ENCODE peak calls at places on chromosomes 4 and X, in ten cellular contexts. G is heart right ventricle, C is uterus, J is choroid plexus epithelial cell, N is esophagus muscularis mucosa, W is IMR-90, X is fibroblast of lung, B is WERI-Rb-1, L is ascending aorta, T is spleen. V is an unnamed sample.

GRCh38 chr4:42401171-42401570 is 3.9 kb downstream of the SHISA3 start:
- DNase-seq in G (no peak), C (no peak), J (no peak), N (no peak), W (no peak), X (no peak), B (no peak), L (no peak), T (no peak), V (no peak)

GRCh38 chr4:5037553-5038551 is 13.4 kb upstream of the STK32B start:
- DNase-seq in G (no peak), C (no peak), J (peak; percentile 89), N (no peak), W (peak; percentile 99), X (peak; percentile 94), B (no peak), L (peak; percentile 81), T (no peak), V (peak; percentile 79)

GRCh38 chr4:8820178-8821102 is 51.2 kb downstream of the HMX1 start:
- DNase-seq in G (no peak), C (no peak), J (no peak), N (peak; percentile 84), W (no peak), X (no peak), B (no peak), L (peak; percentile 39), T (peak; percentile 66), V (no peak)

GRCh38 chrX:18151661-18152060 is 69.0 kb downstream of the BEND2 start:
- DNase-seq in G (no peak), C (no peak), J (no peak), N (no peak), W (no peak), X (no peak), B (no peak), L (no peak), T (no peak), V (no peak)

GRCh38 chrX:11341274-11342256 is 48.4 kb downstream of the AMELX start:
- DNase-seq in G (peak; percentile 17), C (peak; percentile 75), J (peak; percentile 90), N (peak; percentile 90), W (peak; percentile 79), X (peak; percentile 83), B (no peak), L (peak; percentile 83), T (no peak), V (peak; percentile 91)

GRCh38 chr4:13543648-13544555 is at the start of gene NKX3-2:
- DNase-seq in G (no peak), C (no peak), J (peak; percentile 21), N (peak; percentile 75), W (peak; percentile 20), X (peak; percentile 20), B (no peak), L (no peak), T (peak; percentile 76), V (peak; percentile 24)

GRCh38 chrX:82384401-82384800 is 1123.7 kb upstream of the POU3F4 start:
- DNase-seq in G (no peak), C (no peak), J (no peak), N (no peak), W (no peak), X (no peak), B (no peak), L (no peak), T (no peak), V (no peak)

GRCh38 chr4:39406763-39407583 is at the start of gene KLB:
- DNase-seq in G (no peak), C (no peak), J (no peak), N (peak; percentile 47), W (no peak), X (no peak), B (no peak), L (no peak), T (no peak), V (peak; percentile 15)

GRCh38 chrX:85203461-85203970 is 40.1 kb downstream of the SATL1 start:
- DNase-seq in G (no peak), C (no peak), J (no peak), N (no peak), W (no peak), X (no peak), B (no peak), L (no peak), T (peak; percentile 36), V (no peak)

GRCh38 chr4:8940792-8941491 is 69.3 kb upstream of the HMX1 start:
- DNase-seq in G (no peak), C (no peak), J (no peak), N (peak; percentile 29), W (no peak), X (no peak), B (peak; percentile 52), L (no peak), T (peak; percentile 21), V (no peak)

DNA sequence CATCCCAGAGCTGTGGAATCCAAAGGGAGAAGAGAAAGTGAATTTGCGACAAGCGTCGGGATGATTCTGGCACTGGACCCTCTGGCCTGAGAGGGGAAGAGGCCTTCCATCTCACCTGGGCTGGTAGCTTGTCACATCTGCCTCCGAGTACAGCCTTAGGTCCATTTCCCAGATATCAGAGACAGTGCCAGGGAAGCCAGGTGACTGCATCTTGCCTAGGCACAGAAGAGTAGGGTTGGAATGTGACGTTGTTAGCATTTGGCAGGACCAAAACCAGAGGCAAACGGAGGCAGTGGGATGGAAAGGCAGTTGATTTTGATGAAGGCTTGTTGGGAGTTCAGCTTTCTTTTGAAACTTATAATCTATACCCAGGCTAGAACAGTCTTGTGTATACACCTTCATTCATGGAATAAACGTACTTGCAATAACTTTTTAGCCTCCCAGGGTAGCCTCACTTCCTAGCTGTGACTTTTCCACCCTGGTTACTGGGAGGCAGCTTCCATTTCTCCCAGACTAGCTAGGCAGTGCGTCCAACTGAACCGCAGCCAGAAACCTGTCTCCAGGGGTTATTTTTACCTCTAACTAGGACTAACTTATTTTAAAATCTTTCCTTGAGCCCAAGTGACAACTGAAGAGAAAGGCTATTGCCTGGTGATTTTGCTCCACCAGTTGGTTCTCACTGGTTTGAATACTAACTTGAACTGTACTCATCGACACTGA is 5.9 kb downstream of the SOD3 start:
- DNase-seq in G (no peak), C (no peak), J (no peak), N (peak; percentile 77), W (no peak), X (no peak), B (no peak), L (no peak), T (no peak), V (no peak)
- H3K4me3 ChIP-seq in G (peak overlapping the region; percentile 44), C (peak overlapping the region; percentile 25), J (no peak overlapping the region), N (no peak overlapping the region), W (no peak overlapping the region), X (no peak overlapping the region), B (no peak overlapping the region), L (no peak overlapping the region), T (no peak overlapping the region), V (no peak overlapping the region)

GRCh38 chr4:116598155-116598979 is 487.0 kb downstream of the TRAM1L1 start:
- DNase-seq in G (no peak), C (no peak), J (no peak), N (no peak), W (no peak), X (no peak), B (no peak), L (no peak), T (peak; percentile 64), V (no peak)

GRCh38 chr4:116598980-116599789 is 486.2 kb downstream of the TRAM1L1 start:
- DNase-seq in G (no peak), C (no peak), J (no peak), N (no peak), W (no peak), X (no peak), B (no peak), L (no peak), T (peak; percentile 70), V (no peak)

GRCh38 chr4:116603096-116603495 is 482.3 kb downstream of the TRAM1L1 start:
- DNase-seq in G (no peak), C (no peak), J (no peak), N (no peak), W (no peak), X (no peak), B (no peak), L (no peak), T (no peak), V (no peak)

GRCh38 chr4:116599859-116600258 is 485.5 kb downstream of the TRAM1L1 start:
- DNase-seq in G (no peak), C (no peak), J (no peak), N (no peak), W (no peak), X (no peak), B (peak; percentile 62), L (no peak), T (peak; percentile 58), V (no peak)
- TF ChIP-seq CTCF in G (no peak), C (no peak), J (no peak), N (no peak), W (no peak), X (no peak), B (peak; percentile 79), L (no peak), T (no peak), V (no peak)

DNA sequence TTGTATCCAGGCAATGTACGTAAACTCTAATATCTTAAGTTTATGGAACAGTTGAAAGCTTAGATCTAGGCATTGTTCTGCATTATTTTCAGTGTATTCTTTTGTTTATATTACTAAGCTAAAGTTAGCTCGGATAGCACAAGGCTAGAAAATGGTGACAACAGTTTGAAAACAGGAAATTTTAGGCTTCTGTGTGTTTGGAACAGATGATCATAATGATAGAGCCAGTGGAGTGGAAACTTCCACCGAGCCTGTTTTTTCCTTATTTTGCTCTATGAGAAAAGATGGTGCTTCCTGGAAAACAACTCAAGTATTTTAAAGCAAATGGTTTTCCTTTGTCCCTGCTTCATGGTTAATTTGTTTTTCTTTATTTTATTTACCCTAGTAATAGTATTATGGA is 70.8 kb downstream of the GAB1 start:
- DNase-seq in G (no peak), C (no peak), J (peak; percentile 34), N (no peak), W (no peak), X (no peak), B (no peak), L (no peak), T (no peak), V (no peak)
- H3K4me3 ChIP-seq in G (no peak overlapping the region), C (no peak overlapping the region), J (no peak overlapping the region), N (no peak overlapping the region), W (no peak overlapping the region), X (no peak overlapping the region), B (no peak overlapping the region), L (no peak overlapping the region), T (no peak overlapping the region), V (no peak overlapping the region)

GRCh38 chr4:157294575-157294974 is 74.0 kb downstream of the GRIA2 start:
- DNase-seq in G (no peak), C (no peak), J (no peak), N (no peak), W (no peak), X (no peak), B (no peak), L (no peak), T (no peak), V (no peak)

GRCh38 chr4:157287445-157287844 is 66.9 kb downstream of the GRIA2 start:
- DNase-seq in G (no peak), C (no peak), J (no peak), N (no peak), W (no peak), X (no peak), B (no peak), L (no peak), T (no peak), V (no peak)

GRCh38 chr4:157290622-157291021 is 70.1 kb downstream of the GRIA2 start:
- DNase-seq in G (no peak), C (no peak), J (no peak), N (no peak), W (no peak), X (no peak), B (no peak), L (no peak), T (no peak), V (no peak)

GRCh38 chr4:157291071-157291470 is 70.5 kb downstream of the GRIA2 start:
- DNase-seq in G (no peak), C (no peak), J (peak; percentile 5), N (no peak), W (no peak), X (no peak), B (no peak), L (no peak), T (no peak), V (no peak)
- TF ChIP-seq CTCF in G (no peak), C (no peak), J (peak; percentile 30), N (no peak), W (peak; percentile 6), X (no peak), B (peak; percentile 15), L (no peak), T (no peak), V (no peak)

V was measured in cardiac fibroblast.